ENCODE peak calls at places on chromosomes 5 and 9, in four cellular contexts. One of them, this sample, is unnamed.

GRCh38 chr9:73269430-73270101 is 117.9 kb downstream of the ANXA1 start:
- DNase-seq in GM13976: no peak
- DNase-seq in choroid plexus epithelial cell: peak
- DNase-seq in heart left ventricle: no peak
- DNase-seq in this sample: no peak

GRCh38 chr5:138240690-138241385 is 27.7 kb upstream of the CDC23 start:
- DNase-seq in GM13976: no peak
- DNase-seq in choroid plexus epithelial cell: no peak
- DNase-seq in heart left ventricle: no peak
- DNase-seq in this sample: no peak

GRCh38 chr9:131798166-131798565 is 58.3 kb upstream of the RAPGEF1 start:
- DNase-seq in heart left ventricle: no peak
- DNase-seq in choroid plexus epithelial cell: no peak
- DNase-seq in GM13976: no peak
- DNase-seq in this sample: no peak

GRCh38 chr9:124818431-124819281 is 34.6 kb upstream of the WDR38 start:
- DNase-seq in choroid plexus epithelial cell: no peak
- DNase-seq in heart left ventricle: peak
- DNase-seq in GM13976: no peak
- DNase-seq in this sample: no peak

GRCh38 chr9:127742435-127743088 is 7.5 kb upstream of the TOR2A start:
- DNase-seq in GM13976: no peak
- DNase-seq in heart left ventricle: no peak
- DNase-seq in choroid plexus epithelial cell: no peak
- DNase-seq in this sample: peak

GRCh38 chr5:120072054-120072453 is 392.0 kb upstream of the PRR16 start:
- DNase-seq in choroid plexus epithelial cell: no peak
- DNase-seq in heart left ventricle: no peak
- DNase-seq in GM13976: no peak
- DNase-seq in this sample: no peak

GRCh38 chr9:71459082-71459481 is 309.2 kb downstream of the CEMIP2 start:
- DNase-seq in GM13976: no peak
- DNase-seq in choroid plexus epithelial cell: no peak
- DNase-seq in heart left ventricle: no peak
- DNase-seq in this sample: no peak

GRCh38 chr9:115941561-115942315 is 211.9 kb upstream of the PAPPA start:
- DNase-seq in heart left ventricle: no peak
- DNase-seq in choroid plexus epithelial cell: peak
- DNase-seq in GM13976: no peak
- DNase-seq in this sample: no peak

GRCh38 chr9:74281674-74282073 is 215.5 kb upstream of the RORB start:
- DNase-seq in choroid plexus epithelial cell: no peak
- DNase-seq in GM13976: no peak
- DNase-seq in heart left ventricle: no peak
- DNase-seq in this sample: no peak

GRCh38 chr9:126777733-126778132 is 27.1 kb upstream of the ZBTB43 start:
- DNase-seq in heart left ventricle: no peak
- DNase-seq in choroid plexus epithelial cell: no peak
- DNase-seq in GM13976: no peak
- DNase-seq in this sample: peak

GRCh38 chr9:130483281-130483949 is 38.7 kb downstream of the ASS1 start:
- DNase-seq in GM13976: no peak
- DNase-seq in heart left ventricle: no peak
- DNase-seq in choroid plexus epithelial cell: no peak
- DNase-seq in this sample: no peak

GRCh38 chr5:140131967-140132409 is 6.3 kb downstream of the IGIP start:
- DNase-seq in choroid plexus epithelial cell: peak
- DNase-seq in GM13976: no peak
- DNase-seq in heart left ventricle: no peak
- DNase-seq in this sample: no peak

GRCh38 chr5:132807163-132807838 is 5.8 kb upstream of the SOWAHA start:
- DNase-seq in choroid plexus epithelial cell: no peak
- DNase-seq in heart left ventricle: no peak
- DNase-seq in GM13976: no peak
- DNase-seq in this sample: no peak
- TF ChIP-seq CTCF in choroid plexus epithelial cell: peak
- TF ChIP-seq CTCF in heart left ventricle: no peak
- TF ChIP-seq CTCF in GM13976: no peak
- TF ChIP-seq CTCF in this sample: peak

GRCh38 chr9:137227853-137228514 is 682 bp downstream of the RNF224 start:
- DNase-seq in GM13976: no peak
- DNase-seq in choroid plexus epithelial cell: no peak
- DNase-seq in heart left ventricle: no peak
- DNase-seq in this sample: no peak
- TF ChIP-seq CTCF in GM13976: no peak
- TF ChIP-seq CTCF in choroid plexus epithelial cell: no peak
- TF ChIP-seq CTCF in heart left ventricle: no peak
- TF ChIP-seq CTCF in this sample: no peak

GRCh38 chr5:14504332-14504727 is 77.3 kb upstream of the OTULINL start:
- DNase-seq in GM13976: no peak
- DNase-seq in choroid plexus epithelial cell: no peak
- DNase-seq in heart left ventricle: no peak
- DNase-seq in this sample: no peak

GRCh38 chr5:14506661-14507060 is 74.9 kb upstream of the OTULINL start:
- DNase-seq in heart left ventricle: no peak
- DNase-seq in GM13976: no peak
- DNase-seq in choroid plexus epithelial cell: no peak
- DNase-seq in this sample: no peak

GRCh38 chr5:14503681-14504331 is 77.8 kb upstream of the OTULINL start:
- DNase-seq in heart left ventricle: no peak
- DNase-seq in choroid plexus epithelial cell: no peak
- DNase-seq in GM13976: peak
- DNase-seq in this sample: no peak

GRCh38 chr5:14504816-14505215 is 76.8 kb upstream of the OTULINL start:
- DNase-seq in heart left ventricle: no peak
- DNase-seq in choroid plexus epithelial cell: no peak
- DNase-seq in GM13976: no peak
- DNase-seq in this sample: no peak

GRCh38 chr5:14505310-14506140 is 76.1 kb upstream of the OTULINL start:
- DNase-seq in GM13976: peak
- DNase-seq in choroid plexus epithelial cell: no peak
- DNase-seq in heart left ventricle: no peak
- DNase-seq in this sample: no peak
- TF ChIP-seq CTCF in GM13976: no peak
- TF ChIP-seq CTCF in choroid plexus epithelial cell: peak
- TF ChIP-seq CTCF in heart left ventricle: no peak
- TF ChIP-seq CTCF in this sample: peak

DNA sequence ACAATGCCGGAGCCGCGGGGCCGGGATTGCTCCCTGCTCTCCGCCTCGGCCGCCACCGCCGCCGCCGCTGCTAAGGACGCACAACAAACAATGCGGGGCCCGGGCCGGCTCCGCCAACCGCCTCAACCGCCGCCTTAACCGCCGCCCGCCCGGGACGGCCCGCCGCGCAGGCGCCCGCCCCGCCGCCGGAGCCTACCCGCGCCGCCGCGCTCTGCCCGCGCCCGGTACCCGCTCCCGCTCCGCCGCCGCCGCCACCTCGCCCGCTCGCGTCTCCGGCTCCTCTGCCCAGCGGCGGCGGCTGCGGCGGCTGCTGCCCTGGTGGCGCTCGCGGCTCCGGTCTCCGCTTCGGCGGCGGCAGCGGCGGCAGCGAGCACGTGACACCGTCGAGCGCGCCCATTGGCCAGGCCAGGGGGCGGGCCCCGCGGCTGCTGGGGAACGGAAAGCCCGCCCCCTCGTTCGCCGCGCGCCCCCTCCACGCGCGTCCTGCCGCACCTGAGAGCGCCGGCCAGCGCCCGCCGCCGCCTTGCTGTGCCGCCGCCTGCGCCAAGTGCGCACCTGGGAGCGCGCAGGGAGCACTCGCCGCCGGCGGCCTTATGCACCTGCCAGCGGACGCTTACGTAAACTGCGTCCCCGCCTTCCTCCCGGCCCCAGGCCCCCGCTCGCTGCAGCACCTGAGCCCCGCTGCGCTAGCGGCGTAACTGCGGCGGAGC is at the start of gene STRBP:
- DNase-seq in choroid plexus epithelial cell: peak
- DNase-seq in GM13976: peak
- DNase-seq in heart left ventricle: peak
- DNase-seq in this sample: peak
- TF ChIP-seq CTCF in choroid plexus epithelial cell: no peak
- TF ChIP-seq CTCF in GM13976: peak
- TF ChIP-seq CTCF in heart left ventricle: no peak
- TF ChIP-seq CTCF in this sample: no peak

DNA sequence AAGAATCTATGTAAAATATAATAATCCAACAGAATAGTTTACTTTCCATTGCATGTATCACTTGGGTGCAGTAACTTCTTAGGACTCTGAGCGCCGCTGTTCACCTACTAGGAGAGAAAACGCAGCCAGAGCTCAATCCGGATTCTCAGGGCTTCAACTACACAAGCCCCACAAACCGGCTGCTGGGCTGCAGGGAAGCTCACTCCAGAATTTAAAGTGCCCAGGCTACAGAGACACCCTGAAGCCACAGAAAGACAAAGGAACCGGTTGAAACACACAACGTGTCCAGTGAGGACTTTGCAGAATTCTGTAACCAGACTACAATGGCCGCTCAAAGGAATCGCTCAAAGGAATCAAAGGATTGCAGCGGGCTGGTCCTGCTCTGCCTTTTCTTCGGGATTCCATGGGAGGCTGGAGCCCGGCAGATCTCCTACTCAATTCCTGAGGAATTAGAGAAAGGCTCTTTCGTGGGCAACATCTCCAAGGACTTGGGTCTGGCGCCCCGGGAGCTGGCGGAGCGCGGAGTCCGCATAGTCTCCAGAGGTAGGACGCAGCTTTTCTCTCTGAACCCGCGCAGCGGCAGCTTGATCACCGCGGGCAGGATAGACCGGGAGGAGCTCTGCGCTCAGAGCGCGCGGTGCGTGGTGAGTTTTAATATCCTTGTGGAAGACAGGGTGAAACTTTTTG is at the start of gene PCDHGA10:
- DNase-seq in heart left ventricle: peak
- DNase-seq in GM13976: peak
- DNase-seq in choroid plexus epithelial cell: peak
- DNase-seq in this sample: no peak
- TF ChIP-seq CTCF in heart left ventricle: peak
- TF ChIP-seq CTCF in GM13976: peak
- TF ChIP-seq CTCF in choroid plexus epithelial cell: peak
- TF ChIP-seq CTCF in this sample: peak

GRCh38 chr9:133352635-133353340 is 3.5 kb downstream of the SURF1 start:
- DNase-seq in GM13976: no peak
- DNase-seq in choroid plexus epithelial cell: no peak
- DNase-seq in heart left ventricle: no peak
- DNase-seq in this sample: no peak

GRCh38 chr9:133353548-133353947 is 2.7 kb downstream of the SURF1 start:
- DNase-seq in heart left ventricle: no peak
- DNase-seq in choroid plexus epithelial cell: no peak
- DNase-seq in GM13976: no peak
- DNase-seq in this sample: no peak

GRCh38 chr9:133351526-133351907 is 3.5 kb downstream of the RPL7A start:
- DNase-seq in GM13976: no peak
- DNase-seq in choroid plexus epithelial cell: no peak
- DNase-seq in heart left ventricle: no peak
- DNase-seq in this sample: no peak

GRCh38 chr9:133349965-133350624 is 2.1 kb downstream of the RPL7A start:
- DNase-seq in heart left ventricle: no peak
- DNase-seq in GM13976: no peak
- DNase-seq in choroid plexus epithelial cell: no peak
- DNase-seq in this sample: no peak

GRCh38 chr9:133351908-133352634 is 4.1 kb downstream of the RPL7A start:
- DNase-seq in GM13976: peak
- DNase-seq in heart left ventricle: no peak
- DNase-seq in choroid plexus epithelial cell: peak
- DNase-seq in this sample: no peak
- TF ChIP-seq CTCF in GM13976: peak
- TF ChIP-seq CTCF in heart left ventricle: peak
- TF ChIP-seq CTCF in choroid plexus epithelial cell: peak
- TF ChIP-seq CTCF in this sample: peak

GRCh38 chr9:128770286-128770685 is 1.4 kb downstream of the ZER1 start:
- DNase-seq in heart left ventricle: no peak
- DNase-seq in choroid plexus epithelial cell: no peak
- DNase-seq in GM13976: no peak
- DNase-seq in this sample: no peak

GRCh38 chr9:128768581-128768980 is 3.1 kb downstream of the ZER1 start:
- DNase-seq in choroid plexus epithelial cell: no peak
- DNase-seq in GM13976: no peak
- DNase-seq in heart left ventricle: no peak
- DNase-seq in this sample: no peak

GRCh38 chr9:128762664-128763449 is 8.9 kb downstream of the ZER1 start:
- DNase-seq in GM13976: no peak
- DNase-seq in heart left ventricle: no peak
- DNase-seq in choroid plexus epithelial cell: no peak
- DNase-seq in this sample: no peak

GRCh38 chr9:128765499-128765898 is 6.2 kb downstream of the ZER1 start:
- DNase-seq in heart left ventricle: no peak
- DNase-seq in GM13976: no peak
- DNase-seq in choroid plexus epithelial cell: no peak
- DNase-seq in this sample: no peak

DNA sequence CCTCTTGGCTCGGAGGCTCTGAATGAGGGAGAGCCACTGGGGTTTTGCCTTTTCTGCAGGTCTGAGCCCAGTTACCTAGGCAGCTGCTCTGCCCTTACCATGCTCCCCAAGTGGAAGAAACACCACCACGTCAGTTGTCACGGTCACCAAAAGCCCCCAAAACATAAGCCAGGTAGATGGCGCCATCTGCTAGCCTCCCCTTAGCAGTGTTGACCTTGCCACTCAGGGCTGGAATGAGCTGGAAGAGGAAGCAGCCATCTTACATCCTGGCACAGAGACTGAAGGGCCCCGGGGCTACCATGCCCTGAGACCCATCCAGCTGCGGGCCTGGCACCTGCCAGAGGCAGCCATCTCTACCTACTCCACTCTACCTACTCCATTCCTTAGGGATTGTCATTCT is 7.4 kb downstream of the ZER1 start:
- DNase-seq in choroid plexus epithelial cell: no peak
- DNase-seq in heart left ventricle: no peak
- DNase-seq in GM13976: no peak
- DNase-seq in this sample: no peak
- TF ChIP-seq CTCF in choroid plexus epithelial cell: no peak
- TF ChIP-seq CTCF in heart left ventricle: no peak
- TF ChIP-seq CTCF in GM13976: peak
- TF ChIP-seq CTCF in this sample: no peak

GRCh38 chr9:113410207-113411158 is at the start of the genes C9orf43 and POLE3:
- DNase-seq in heart left ventricle: peak
- DNase-seq in choroid plexus epithelial cell: peak
- DNase-seq in GM13976: peak
- DNase-seq in this sample: peak
- TF ChIP-seq CTCF in heart left ventricle: no peak
- TF ChIP-seq CTCF in choroid plexus epithelial cell: no peak
- TF ChIP-seq CTCF in GM13976: no peak
- TF ChIP-seq CTCF in this sample: no peak